ENCODE peak calls at places on chromosomes 13 and 19, in nine cellular contexts. D is AG20443, C is Kasumi-1, G is keratinocyte, H is HEK293T, R is left ventricle myocardium inferior, Y is thyroid gland, A is AG09309, Z is astrocyte of the spinal cord. S is an unnamed sample.

GRCh38 chr13:109576331-109576813 is 210.0 kb downstream of the IRS2 start:
- DNase-seq in D (no peak), C (no peak), G (no peak), H (no peak), R (no peak), Y (no peak), A (no peak), Z (peak; percentile 5), S (no peak)

GRCh38 chr19:12596927-12597548 is 13.6 kb downstream of the ZNF490 start:
- DNase-seq in D (no peak), C (no peak), G (no peak), H (no peak), R (no peak), Y (peak; percentile 65), A (no peak), Z (no peak), S (no peak)

GRCh38 chr13:47067296-47067695 is 170.4 kb upstream of the HTR2A start:
- DNase-seq in D (no peak), C (no peak), G (no peak), H (no peak), R (no peak), Y (no peak), A (no peak), Z (no peak), S (no peak)

GRCh38 chr13:79593611-79594275 is 112.8 kb downstream of the NDFIP2 start:
- DNase-seq in D (peak; percentile 37), C (no peak), G (peak; percentile 73), H (no peak), R (no peak), Y (no peak), A (peak; percentile 33), Z (peak; percentile 76), S (no peak)

GRCh38 chr19:48290923-48291700 is 21.2 kb downstream of the ZNF114 start:
- DNase-seq in D (peak; percentile 87), C (peak; percentile 41), G (no peak), H (peak; percentile 85), R (peak; percentile 82), Y (peak; percentile 94), A (no peak), Z (peak; percentile 89), S (peak; percentile 12)

GRCh38 chr13:28535734-28536133 is 40.8 kb upstream of the FLT1 start:
- DNase-seq in D (no peak), C (no peak), G (no peak), H (no peak), R (no peak), Y (no peak), A (no peak), Z (no peak), S (no peak)

GRCh38 chr19:54106716-54107115 is 4.1 kb downstream of the NDUFA3 start:
- DNase-seq in D (no peak), C (no peak), G (no peak), H (no peak), R (peak; percentile 12), Y (no peak), A (no peak), Z (no peak), S (no peak)

GRCh38 chr19:55027472-55028337 is 10.4 kb downstream of the GP6 start:
- DNase-seq in D (no peak), C (peak; percentile 61), G (no peak), H (no peak), R (no peak), Y (no peak), A (no peak), Z (no peak), S (peak; percentile 48)

GRCh38 chr19:48362716-48363499 is 832 bp downstream of the TMEM143 start:
- DNase-seq in D (peak; percentile 94), C (peak; percentile 94), G (peak; percentile 78), H (peak; percentile 88), R (peak; percentile 97), Y (peak; percentile 98), A (peak; percentile 77), Z (peak; percentile 96), S (peak; percentile 78)

GRCh38 chr19:30391554-30392551 is 19.7 kb downstream of the ZNF536 start:
- DNase-seq in D (peak; percentile 58), C (no peak), G (no peak), H (peak; percentile 31), R (no peak), Y (no peak), A (peak; percentile 8), Z (peak; percentile 12), S (peak; percentile 93)

GRCh38 chr19:41904118-41904870 is 21.3 kb downstream of the ARHGEF1 start:
- DNase-seq in D (no peak), C (no peak), G (no peak), H (no peak), R (no peak), Y (no peak), A (no peak), Z (no peak), S (no peak)

GRCh38 chr19:33241530-33242101 is 16.0 kb upstream of the SLC7A10 start:
- DNase-seq in D (peak; percentile 61), C (peak; percentile 16), G (no peak), H (peak; percentile 39), R (no peak), Y (peak; percentile 24), A (no peak), Z (no peak), S (no peak)

GRCh38 chr19:50933640-50934039 is 19.2 kb downstream of the KLK5 start:
- DNase-seq in D (no peak), C (no peak), G (peak; percentile 94), H (no peak), R (no peak), Y (no peak), A (peak; percentile 11), Z (no peak), S (no peak)

GRCh38 chr19:55096061-55096701 is 20.5 kb downstream of the EPS8L1 start:
- DNase-seq in D (no peak), C (peak; percentile 34), G (no peak), H (no peak), R (no peak), Y (no peak), A (no peak), Z (no peak), S (no peak)

GRCh38 chr13:79741006-79741405 is 260.1 kb downstream of the NDFIP2 start:
- DNase-seq in D (peak; percentile 29), C (no peak), G (no peak), H (peak; percentile 54), R (no peak), Y (peak; percentile 39), A (no peak), Z (peak; percentile 52), S (no peak)

GRCh38 chr19:4379383-4380253 is 20.7 kb downstream of the SH3GL1 start:
- DNase-seq in D (no peak), C (no peak), G (peak; percentile 92), H (no peak), R (no peak), Y (peak; percentile 96), A (no peak), Z (peak; percentile 33), S (no peak)

GRCh38 chr19:36041831-36042230 is 9.2 kb upstream of the CLIP3 start:
- DNase-seq in D (peak; percentile 58), C (no peak), G (no peak), H (no peak), R (no peak), Y (peak; percentile 46), A (peak; percentile 77), Z (peak; percentile 43), S (no peak)